ENCODE peak calls at places on chromosomes 5 and 9, in four cellular contexts. One of them, this sample, is unnamed. For H3K4me1, the result is how much of the 10 kb centered on the place peaks cover.

GRCh38 chr5:103829585-103829984 is 267.0 kb upstream of the NUDT12 start:
- DNase-seq in IMR-90: no peak
- DNase-seq in H9: no peak
- DNase-seq in neuronal stem cell: no peak
- DNase-seq in this sample: no peak

GRCh38 chr9:37650873-37651768 is at the start of gene FRMPD1:
- DNase-seq in IMR-90: peak
- DNase-seq in neuronal stem cell: no peak
- DNase-seq in H9: peak
- DNase-seq in this sample: peak

GRCh38 chr9:2018764-2019548 is 3.8 kb downstream of the SMARCA2 start:
- DNase-seq in neuronal stem cell: peak
- DNase-seq in H9: no peak
- DNase-seq in IMR-90: no peak
- DNase-seq in this sample: no peak

GRCh38 chr9:121582641-121583040 is 68.8 kb upstream of the DAB2IP start:
- DNase-seq in IMR-90: no peak
- DNase-seq in H9: no peak
- DNase-seq in neuronal stem cell: no peak
- DNase-seq in this sample: no peak

GRCh38 chr9:7841831-7842230 is 42.3 kb upstream of the DMAC1 start:
- DNase-seq in neuronal stem cell: no peak
- DNase-seq in H9: no peak
- DNase-seq in IMR-90: no peak
- DNase-seq in this sample: no peak

GRCh38 chr5:127564002-127564769 is 46.7 kb downstream of the PRRC1 start:
- DNase-seq in neuronal stem cell: peak
- DNase-seq in H9: no peak
- DNase-seq in IMR-90: peak
- DNase-seq in this sample: peak

GRCh38 chr9:125440411-125440810 is 178.8 kb downstream of the GAPVD1 start:
- DNase-seq in H9: no peak
- DNase-seq in neuronal stem cell: no peak
- DNase-seq in IMR-90: no peak
- DNase-seq in this sample: no peak

GRCh38 chr9:110316255-110316921 is 21.3 kb downstream of the TXNDC8 start:
- DNase-seq in H9: no peak
- DNase-seq in IMR-90: no peak
- DNase-seq in neuronal stem cell: no peak
- DNase-seq in this sample: peak

GRCh38 chr5:10432059-10433008 is 9.3 kb upstream of the ROPN1L start:
- DNase-seq in IMR-90: no peak
- DNase-seq in H9: no peak
- DNase-seq in neuronal stem cell: no peak
- DNase-seq in this sample: no peak

GRCh38 chr9:109251080-109251775 is 69.6 kb downstream of the EPB41L4B start:
- DNase-seq in neuronal stem cell: no peak
- DNase-seq in IMR-90: peak
- DNase-seq in H9: no peak
- DNase-seq in this sample: peak

GRCh38 chr9:94804917-94805544 is 78.5 kb downstream of the AOPEP start:
- DNase-seq in neuronal stem cell: no peak
- DNase-seq in IMR-90: no peak
- DNase-seq in H9: no peak
- DNase-seq in this sample: no peak

GRCh38 chr5:135451581-135452360 is at the start of gene TIFAB:
- DNase-seq in neuronal stem cell: no peak
- DNase-seq in IMR-90: no peak
- DNase-seq in H9: no peak
- DNase-seq in this sample: no peak

GRCh38 chr9:126299706-126300276 is 26.8 kb upstream of the MVB12B start:
- DNase-seq in H9: no peak
- DNase-seq in IMR-90: no peak
- DNase-seq in neuronal stem cell: no peak
- DNase-seq in this sample: no peak

GRCh38 chr5:1808466-1808865 is 7.3 kb downstream of the NDUFS6 start:
- DNase-seq in IMR-90: peak
- DNase-seq in neuronal stem cell: no peak
- DNase-seq in H9: no peak
- DNase-seq in this sample: no peak

GRCh38 chr5:88826959-88827585 is 55.9 kb downstream of the MEF2C start:
- DNase-seq in IMR-90: peak
- DNase-seq in H9: peak
- DNase-seq in neuronal stem cell: no peak
- DNase-seq in this sample: peak

GRCh38 chr5:147805030-147805454 is 22.5 kb upstream of the JAKMIP2 start:
- DNase-seq in IMR-90: no peak
- DNase-seq in H9: no peak
- DNase-seq in neuronal stem cell: no peak
- DNase-seq in this sample: peak

GRCh38 chr5:56561-57290 is 35.2 kb upstream of the PLEKHG4B start:
- DNase-seq in IMR-90: peak
- DNase-seq in H9: peak
- DNase-seq in neuronal stem cell: peak
- DNase-seq in this sample: peak

GRCh38 chr9:22103650-22104575 is 94.8 kb upstream of the CDKN2B start:
- DNase-seq in H9: no peak
- DNase-seq in neuronal stem cell: no peak
- DNase-seq in IMR-90: peak
- DNase-seq in this sample: peak

GRCh38 chr5:4906821-4907220 is 233.3 kb upstream of the ADAMTS16 start:
- DNase-seq in IMR-90: no peak
- DNase-seq in neuronal stem cell: no peak
- DNase-seq in H9: no peak
- DNase-seq in this sample: no peak

GRCh38 chr5:5140051-5141010 is at the start of gene ADAMTS16:
- DNase-seq in IMR-90: no peak
- DNase-seq in H9: peak
- DNase-seq in neuronal stem cell: peak
- DNase-seq in this sample: no peak

GRCh38 chr5:142360607-142361120 is 35.8 kb upstream of the SPRY4 start:
- DNase-seq in neuronal stem cell: no peak
- DNase-seq in H9: peak
- DNase-seq in IMR-90: peak
- DNase-seq in this sample: peak

GRCh38 chr9:86732514-86732913 is 214.8 kb downstream of the GAS1 start:
- DNase-seq in IMR-90: peak
- DNase-seq in H9: no peak
- DNase-seq in neuronal stem cell: no peak
- DNase-seq in this sample: no peak

GRCh38 chr9:85987236-85987635 is 46.3 kb downstream of the NAA35 start:
- DNase-seq in neuronal stem cell: no peak
- DNase-seq in IMR-90: no peak
- DNase-seq in H9: no peak
- DNase-seq in this sample: no peak

GRCh38 chr9:134653259-134654009 is 11.8 kb downstream of the COL5A1 start:
- DNase-seq in H9: no peak
- DNase-seq in neuronal stem cell: no peak
- DNase-seq in IMR-90: no peak
- DNase-seq in this sample: no peak

GRCh38 chr5:125785407-125785806 is 637.8 kb upstream of the GRAMD2B start:
- DNase-seq in IMR-90: no peak
- DNase-seq in neuronal stem cell: no peak
- DNase-seq in H9: no peak
- DNase-seq in this sample: no peak

GRCh38 chr5:151058301-151058700 is 22.5 kb downstream of the TNIP1 start:
- DNase-seq in IMR-90: no peak
- DNase-seq in H9: no peak
- DNase-seq in neuronal stem cell: no peak
- DNase-seq in this sample: no peak

GRCh38 chr5:127806776-127807175 is 103.6 kb downstream of the CCDC192 start:
- DNase-seq in H9: no peak
- DNase-seq in neuronal stem cell: no peak
- DNase-seq in IMR-90: no peak
- DNase-seq in this sample: no peak

GRCh38 chr5:58457040-58457439 is 2.8 kb downstream of the PLK2 start:
- DNase-seq in H9: no peak
- DNase-seq in IMR-90: no peak
- DNase-seq in neuronal stem cell: no peak
- DNase-seq in this sample: no peak

GRCh38 chr5:163496286-163496685 is 9.1 kb upstream of the MAT2B start:
- DNase-seq in neuronal stem cell: no peak
- DNase-seq in IMR-90: peak
- DNase-seq in H9: no peak
- DNase-seq in this sample: peak

GRCh38 chr5:38191693-38192092 is 66.7 kb upstream of the EGFLAM start:
- DNase-seq in IMR-90: no peak
- DNase-seq in neuronal stem cell: no peak
- DNase-seq in H9: no peak
- DNase-seq in this sample: no peak

GRCh38 chr5:38187532-38187931 is 70.8 kb upstream of the EGFLAM start:
- DNase-seq in neuronal stem cell: no peak
- DNase-seq in IMR-90: no peak
- DNase-seq in H9: no peak
- DNase-seq in this sample: no peak

GRCh38 chr5:38189031-38189632 is 69.2 kb upstream of the EGFLAM start:
- DNase-seq in H9: peak
- DNase-seq in IMR-90: no peak
- DNase-seq in neuronal stem cell: no peak
- DNase-seq in this sample: no peak

GRCh38 chr5:38188591-38188990 is 69.8 kb upstream of the EGFLAM start:
- DNase-seq in H9: no peak
- DNase-seq in IMR-90: no peak
- DNase-seq in neuronal stem cell: no peak
- DNase-seq in this sample: no peak

DNA sequence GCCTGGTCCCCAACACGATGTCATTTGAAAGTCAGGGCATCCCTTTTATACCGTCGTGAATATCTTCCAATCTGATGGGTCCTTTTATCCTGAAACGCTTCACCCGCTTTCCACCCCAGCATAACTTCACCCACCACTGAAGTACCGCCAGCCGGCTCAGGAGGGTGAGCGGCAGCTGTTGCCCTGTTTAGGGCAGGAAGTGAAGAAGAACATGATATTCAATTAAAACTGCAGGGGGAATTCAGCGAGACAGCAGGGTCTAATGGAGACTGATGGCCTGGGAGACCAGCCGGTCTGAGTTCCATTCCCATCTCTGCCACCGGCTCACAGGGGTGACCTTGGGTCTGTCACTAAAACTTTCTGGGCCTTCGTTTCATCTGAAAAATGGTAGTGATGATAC is 68.2 kb upstream of the EGFLAM start:
- DNase-seq in H9: no peak
- DNase-seq in neuronal stem cell: no peak
- DNase-seq in IMR-90: no peak
- DNase-seq in this sample: no peak
- H3K4me1 ChIP-seq in H9: under half
- H3K4me1 ChIP-seq in neuronal stem cell: under half
- H3K4me1 ChIP-seq in IMR-90: under half
- H3K4me1 ChIP-seq in this sample: under half

DNA sequence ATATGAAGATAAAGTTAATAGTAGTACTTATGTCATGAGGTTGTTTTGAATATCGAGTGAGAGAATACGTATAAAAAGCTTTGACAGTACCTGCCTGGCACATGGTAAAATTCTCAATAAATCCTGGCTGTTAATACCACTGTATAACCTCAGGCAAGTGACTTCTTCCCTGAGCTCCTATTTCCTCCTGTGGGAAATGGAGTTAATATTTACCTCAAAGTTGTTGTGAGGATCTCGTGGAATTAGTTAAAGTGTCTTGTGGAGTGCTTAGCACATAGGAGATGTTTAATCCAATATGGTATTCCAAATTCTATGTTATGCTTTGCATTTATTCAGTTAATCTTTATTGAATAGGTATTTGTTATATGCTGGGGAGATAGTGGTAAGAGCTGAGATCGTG is 18.5 kb downstream of the FOCAD start:
- DNase-seq in H9: no peak
- DNase-seq in IMR-90: no peak
- DNase-seq in neuronal stem cell: no peak
- DNase-seq in this sample: no peak
- H2BK120ac ChIP-seq in H9: no peak
- H2BK120ac ChIP-seq in IMR-90: no peak
- H2BK120ac ChIP-seq in neuronal stem cell: no peak
- H2BK120ac ChIP-seq in this sample: no peak

GRCh38 chr9:115673599-115673998 is 480.0 kb upstream of the PAPPA start:
- DNase-seq in H9: no peak
- DNase-seq in IMR-90: peak
- DNase-seq in neuronal stem cell: no peak
- DNase-seq in this sample: peak

GRCh38 chr9:115671236-115671770 is 482.3 kb upstream of the PAPPA start:
- DNase-seq in IMR-90: no peak
- DNase-seq in H9: no peak
- DNase-seq in neuronal stem cell: no peak
- DNase-seq in this sample: peak

GRCh38 chr9:115672477-115673316 is 480.9 kb upstream of the PAPPA start:
- DNase-seq in H9: no peak
- DNase-seq in neuronal stem cell: no peak
- DNase-seq in IMR-90: peak
- DNase-seq in this sample: peak

GRCh38 chr9:115674091-115674490 is 479.5 kb upstream of the PAPPA start:
- DNase-seq in H9: no peak
- DNase-seq in IMR-90: no peak
- DNase-seq in neuronal stem cell: no peak
- DNase-seq in this sample: peak

GRCh38 chr9:115671911-115672310 is 481.7 kb upstream of the PAPPA start:
- DNase-seq in IMR-90: no peak
- DNase-seq in neuronal stem cell: no peak
- DNase-seq in H9: no peak
- DNase-seq in this sample: no peak
- H3K4me1 ChIP-seq in IMR-90: under half
- H3K4me1 ChIP-seq in neuronal stem cell: under half
- H3K4me1 ChIP-seq in H9: under half
- H3K4me1 ChIP-seq in this sample: under half

DNA sequence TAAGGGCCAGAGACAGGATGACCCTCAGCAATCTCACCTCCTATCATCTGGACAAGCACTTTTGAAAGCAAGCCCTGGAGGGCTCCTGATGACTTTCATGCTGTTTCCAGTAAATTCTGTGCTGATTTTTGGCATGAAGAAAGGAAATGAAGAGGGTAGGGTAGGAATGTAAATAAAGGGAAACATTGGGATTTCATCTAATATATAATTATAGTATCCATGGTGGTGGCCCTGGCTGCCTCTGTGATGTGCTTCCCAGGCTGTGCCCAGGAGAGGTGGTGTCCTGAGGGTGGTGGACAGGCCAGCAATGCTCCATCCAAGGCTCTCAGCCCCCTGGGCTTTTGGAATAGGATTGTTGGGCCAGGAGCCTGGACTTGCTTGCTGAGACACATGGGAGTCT is 208.0 kb upstream of the TRIM32 start:
- DNase-seq in H9: no peak
- DNase-seq in neuronal stem cell: no peak
- DNase-seq in IMR-90: peak
- DNase-seq in this sample: no peak
- H2BK120ac ChIP-seq in H9: no peak
- H2BK120ac ChIP-seq in neuronal stem cell: no peak
- H2BK120ac ChIP-seq in IMR-90: no peak
- H2BK120ac ChIP-seq in this sample: no peak

GRCh38 chr9:130872912-130873503 is 23.6 kb downstream of the QRFP start:
- DNase-seq in H9: no peak
- DNase-seq in IMR-90: no peak
- DNase-seq in neuronal stem cell: no peak
- DNase-seq in this sample: no peak
- H3K4me1 ChIP-seq in H9: under half
- H3K4me1 ChIP-seq in IMR-90: under half
- H3K4me1 ChIP-seq in neuronal stem cell: under half
- H3K4me1 ChIP-seq in this sample: under half

GRCh38 chr5:81181576-81182316 is 51.4 kb upstream of the CKMT2 start:
- DNase-seq in neuronal stem cell: no peak
- DNase-seq in IMR-90: no peak
- DNase-seq in H9: no peak
- DNase-seq in this sample: no peak
- H2BK120ac ChIP-seq in neuronal stem cell: no peak
- H2BK120ac ChIP-seq in IMR-90: no peak
- H2BK120ac ChIP-seq in H9: no peak
- H2BK120ac ChIP-seq in this sample: no peak

This sample was measured in mesenchymal stem cell.